ENCODE peak calls at places on chromosomes 11 and 22, in six cellular contexts. Y is mammary epithelial cell; G is CD8-positive, alpha-beta memory T cell; Z is IMR-90; W is NT2/D1; V is heart right ventricle. E is an unnamed sample.

GRCh38 chr11:101759771-101760450 is 154.9 kb upstream of the CEP126 start:
- DNase-seq in Y (no peak), G (no peak), Z (peak), W (no peak), V (no peak), E (no peak)

GRCh38 chr11:48122656-48123055 is 94.0 kb upstream of the OR4B1 start:
- DNase-seq in Y (no peak), G (no peak), Z (no peak), W (no peak), V (no peak), E (no peak)

GRCh38 chr11:33434294-33434693 is 177.1 kb downstream of the HIPK3 start:
- DNase-seq in Y (no peak), G (no peak), Z (no peak), W (no peak), V (no peak), E (no peak)

GRCh38 chr11:86737223-86737622 is 63.1 kb upstream of the PRSS23 start:
- DNase-seq in Y (no peak), G (no peak), Z (no peak), W (no peak), V (no peak), E (no peak)

GRCh38 chr11:94111660-94112059 is 17.0 kb upstream of the PANX1 start:
- DNase-seq in Y (peak), G (no peak), Z (no peak), W (no peak), V (peak), E (no peak)

GRCh38 chr22:41793871-41794270 is 6.6 kb upstream of the CCDC134 start:
- DNase-seq in Y (no peak), G (no peak), Z (no peak), W (no peak), V (no peak), E (no peak)

GRCh38 chr11:74557526-74557925 is 34.9 kb upstream of the POLD3 start:
- DNase-seq in Y (no peak), G (no peak), Z (no peak), W (no peak), V (no peak), E (no peak)

GRCh38 chr11:76810151-76810853 is 27.1 kb downstream of the TSKU start:
- DNase-seq in Y (peak), G (no peak), Z (no peak), W (no peak), V (peak), E (peak)

GRCh38 chr22:41240377-41241132 is at the start of gene CHADL:
- DNase-seq in Y (no peak), G (no peak), Z (no peak), W (no peak), V (no peak), E (peak)

GRCh38 chr11:26011474-26011873 is 320.5 kb upstream of the ANO3 start:
- DNase-seq in Y (no peak), G (no peak), Z (no peak), W (no peak), V (no peak), E (no peak)

GRCh38 chr11:64219755-64220154 is 6.2 kb downstream of the TRPT1 start:
- DNase-seq in Y (no peak), G (no peak), Z (no peak), W (no peak), V (no peak), E (no peak)

GRCh38 chr11:64218628-64219353 is 7.2 kb downstream of the TRPT1 start:
- DNase-seq in Y (no peak), G (no peak), Z (no peak), W (no peak), V (no peak), E (no peak)

GRCh38 chr11:64219354-64219684 is 6.7 kb downstream of the TRPT1 start:
- DNase-seq in Y (no peak), G (no peak), Z (no peak), W (no peak), V (no peak), E (no peak)

GRCh38 chr11:64220271-64220670 is 5.7 kb downstream of the TRPT1 start:
- DNase-seq in Y (no peak), G (no peak), Z (no peak), W (no peak), V (no peak), E (no peak)

GRCh38 chr11:64216879-64217278 is 9.1 kb downstream of the TRPT1 start:
- DNase-seq in Y (no peak), G (no peak), Z (no peak), W (no peak), V (no peak), E (no peak)
- H3K4me3 ChIP-seq in Y (no peak), G (no peak), Z (no peak), W (no peak), V (no peak), E (no peak)

DNA sequence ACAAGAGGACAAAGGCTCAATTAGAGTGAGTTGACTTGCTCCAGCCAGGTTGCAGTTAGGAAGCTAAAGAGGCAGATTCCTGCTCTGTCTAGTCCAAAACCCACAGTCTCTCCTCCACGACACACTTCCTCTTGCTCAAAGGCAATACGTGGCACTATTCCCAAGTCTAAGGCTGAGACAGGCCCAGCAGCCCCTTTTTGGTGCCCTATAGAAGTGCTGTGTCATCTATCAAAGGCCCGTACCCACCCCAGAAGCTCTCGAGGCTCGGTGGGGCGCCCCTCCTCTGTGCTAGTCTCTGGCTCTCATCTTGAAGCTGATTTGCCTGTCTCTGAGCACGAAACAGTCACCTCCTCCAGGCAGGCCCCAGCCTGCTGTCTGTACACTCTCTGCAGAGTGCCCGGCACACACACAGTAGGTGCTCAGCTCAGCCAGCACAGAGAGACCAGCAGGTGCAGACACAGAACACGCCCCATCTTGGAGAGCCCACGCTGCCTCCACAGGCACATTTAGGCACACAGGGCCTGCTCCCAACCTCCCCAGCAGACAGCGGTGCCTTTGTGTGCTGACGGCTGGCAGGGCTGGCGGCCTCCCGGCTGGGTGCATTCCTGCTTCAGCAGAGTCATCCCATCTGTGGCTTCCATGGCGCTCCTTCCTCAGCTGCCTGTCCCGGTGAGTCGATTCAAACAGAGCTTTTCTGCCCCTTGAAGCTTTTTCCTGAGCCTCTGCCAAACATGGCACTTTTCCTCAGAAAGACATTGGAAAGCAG is 52.7 kb downstream of the MYH9 start:
- DNase-seq in Y (peak), G (peak), Z (peak), W (no peak), V (no peak), E (no peak)
- H3K4me3 ChIP-seq in Y (no peak), G (peak), Z (no peak), W (no peak), V (no peak), E (no peak)

DNA sequence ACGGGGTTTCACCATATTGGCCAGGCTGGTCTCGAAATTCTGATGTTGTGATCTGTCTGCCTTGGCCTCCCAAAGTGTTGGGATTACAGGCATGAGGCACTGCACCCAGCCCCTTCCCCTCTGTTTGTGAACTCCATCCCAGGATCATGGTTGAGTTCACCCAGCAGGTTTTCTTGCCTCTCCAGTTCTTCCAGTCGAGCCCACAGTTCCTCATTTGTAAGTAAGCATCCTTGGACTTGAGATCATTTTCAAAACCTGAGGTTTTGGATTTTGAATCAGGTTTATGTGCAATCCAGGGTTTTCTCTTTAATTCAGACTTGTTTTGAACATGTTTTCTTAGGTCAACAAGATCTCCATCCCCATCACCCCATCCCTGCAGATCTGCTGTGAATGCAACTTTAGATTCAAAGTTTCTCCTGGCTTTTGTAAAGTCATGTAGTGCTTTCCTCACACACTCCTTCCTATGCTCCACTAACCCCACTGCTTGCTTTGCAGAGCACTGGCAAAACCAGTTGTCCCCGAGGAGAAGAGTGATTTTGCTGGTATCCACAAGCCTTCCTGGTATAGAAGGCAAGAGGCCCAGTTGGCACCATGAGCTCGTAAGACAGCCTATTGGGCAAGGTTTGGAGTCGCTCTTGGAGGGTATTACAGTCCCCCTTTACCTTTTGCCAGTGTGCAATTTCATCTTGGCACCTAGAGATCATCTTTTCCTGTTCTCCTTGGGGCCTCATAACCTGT is 14.7 kb upstream of the VPREB1 start:
- DNase-seq in Y (no peak), G (no peak), Z (no peak), W (no peak), V (no peak), E (no peak)
- H3K4me3 ChIP-seq in Y (no peak), G (no peak), Z (no peak), W (no peak), V (no peak), E (no peak)

GRCh38 chr11:64923944-64924909 is at the start of gene PPP2R5B:
- DNase-seq in Y (peak), G (peak), Z (peak), W (peak), V (peak), E (peak)

GRCh38 chr11:64926689-64927088 is 2.2 kb downstream of the PPP2R5B start:
- DNase-seq in Y (no peak), G (no peak), Z (no peak), W (no peak), V (no peak), E (no peak)

GRCh38 chr11:64924910-64925284 is 408 bp downstream of the PPP2R5B start:
- DNase-seq in Y (no peak), G (no peak), Z (no peak), W (no peak), V (peak), E (no peak)

GRCh38 chr11:64923151-64923661 is 1.3 kb upstream of the PPP2R5B start:
- DNase-seq in Y (no peak), G (no peak), Z (no peak), W (no peak), V (no peak), E (no peak)

DNA sequence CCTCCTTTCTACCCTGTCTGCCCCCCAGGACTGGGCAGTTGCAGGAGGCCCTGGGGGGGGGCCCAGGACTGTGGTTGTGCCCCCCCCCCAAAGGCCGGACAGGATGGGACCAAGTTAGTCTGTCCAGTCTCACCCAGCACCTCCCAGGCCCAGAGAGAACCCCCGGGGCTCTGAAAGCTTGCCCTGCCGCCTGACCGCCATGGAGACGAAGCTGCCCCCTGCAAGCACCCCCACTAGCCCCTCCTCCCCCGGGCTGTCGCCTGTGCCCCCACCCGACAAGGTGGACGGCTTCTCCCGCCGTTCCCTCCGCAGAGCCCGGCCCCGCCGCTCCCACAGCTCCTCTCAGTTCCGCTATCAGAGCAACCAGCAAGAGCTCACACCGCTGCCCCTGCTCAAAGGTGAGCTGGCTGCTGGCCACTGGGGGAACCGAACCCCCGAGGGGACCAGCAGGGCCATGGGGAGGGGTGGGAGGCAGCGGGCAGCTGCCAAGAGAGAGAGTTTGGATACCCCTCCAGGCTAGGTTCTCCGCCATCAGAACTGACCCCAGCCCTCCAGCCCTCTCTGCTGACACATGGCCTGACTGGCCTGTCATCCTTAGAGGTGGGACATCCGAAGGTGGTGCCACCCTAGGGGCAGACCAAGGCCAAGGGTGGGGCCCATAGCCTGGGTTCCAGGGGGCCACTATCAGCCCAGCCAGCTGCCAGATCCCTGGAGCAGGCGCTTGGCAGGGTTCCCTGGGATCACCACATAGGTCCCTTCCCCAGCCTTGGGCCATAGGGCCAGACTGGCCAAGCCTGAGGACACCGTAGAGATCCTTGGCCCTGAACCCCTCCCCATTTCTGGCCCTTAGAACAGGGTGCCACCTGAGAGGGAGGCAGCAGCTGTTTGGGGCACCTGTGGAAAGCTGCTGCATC is 1.3 kb downstream of the PPP2R5B start:
- DNase-seq in Y (no peak), G (no peak), Z (no peak), W (no peak), V (no peak), E (no peak)
- H3K4me3 ChIP-seq in Y (peak), G (peak), Z (peak), W (no peak), V (peak), E (peak)

GRCh38 chr11:1873048-1873812 is 18.5 kb downstream of the PRR33 start:
- DNase-seq in Y (peak), G (peak), Z (peak), W (no peak), V (no peak), E (no peak)

GRCh38 chr11:1870326-1870696 is 17.4 kb downstream of the LSP1 start:
- DNase-seq in Y (no peak), G (no peak), Z (no peak), W (no peak), V (no peak), E (no peak)

GRCh38 chr11:1870721-1871466 is 18.0 kb downstream of the LSP1 start:
- DNase-seq in Y (no peak), G (peak), Z (no peak), W (no peak), V (no peak), E (no peak)

GRCh38 chr11:1872267-1872985 is 19.3 kb downstream of the PRR33 start:
- DNase-seq in Y (no peak), G (peak), Z (no peak), W (no peak), V (no peak), E (no peak)

DNA sequence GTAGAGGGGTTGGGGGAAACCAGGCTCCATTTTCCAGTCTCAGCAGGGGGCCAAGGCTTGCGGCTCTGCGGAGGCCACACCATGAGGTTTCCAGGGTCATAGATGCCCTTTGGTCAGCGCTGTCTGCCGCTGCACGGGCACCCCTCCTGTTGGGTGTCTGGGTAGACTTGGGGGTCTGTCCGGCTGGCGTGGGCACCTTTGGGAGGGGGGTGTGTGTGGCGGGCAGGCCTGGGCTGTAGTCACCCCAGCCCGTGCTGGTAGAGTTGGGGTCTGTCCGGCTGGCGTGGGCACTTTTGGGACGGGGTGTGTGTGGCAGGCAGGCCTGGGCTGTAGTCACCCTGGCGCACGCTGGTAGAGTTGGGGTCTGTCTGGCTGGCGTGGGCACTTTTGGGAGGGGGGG is 18.6 kb downstream of the LSP1 start:
- DNase-seq in Y (no peak), G (peak), Z (no peak), W (no peak), V (no peak), E (no peak)
- H3K4me3 ChIP-seq in Y (no peak), G (no peak), Z (no peak), W (no peak), V (peak), E (peak)

DNA sequence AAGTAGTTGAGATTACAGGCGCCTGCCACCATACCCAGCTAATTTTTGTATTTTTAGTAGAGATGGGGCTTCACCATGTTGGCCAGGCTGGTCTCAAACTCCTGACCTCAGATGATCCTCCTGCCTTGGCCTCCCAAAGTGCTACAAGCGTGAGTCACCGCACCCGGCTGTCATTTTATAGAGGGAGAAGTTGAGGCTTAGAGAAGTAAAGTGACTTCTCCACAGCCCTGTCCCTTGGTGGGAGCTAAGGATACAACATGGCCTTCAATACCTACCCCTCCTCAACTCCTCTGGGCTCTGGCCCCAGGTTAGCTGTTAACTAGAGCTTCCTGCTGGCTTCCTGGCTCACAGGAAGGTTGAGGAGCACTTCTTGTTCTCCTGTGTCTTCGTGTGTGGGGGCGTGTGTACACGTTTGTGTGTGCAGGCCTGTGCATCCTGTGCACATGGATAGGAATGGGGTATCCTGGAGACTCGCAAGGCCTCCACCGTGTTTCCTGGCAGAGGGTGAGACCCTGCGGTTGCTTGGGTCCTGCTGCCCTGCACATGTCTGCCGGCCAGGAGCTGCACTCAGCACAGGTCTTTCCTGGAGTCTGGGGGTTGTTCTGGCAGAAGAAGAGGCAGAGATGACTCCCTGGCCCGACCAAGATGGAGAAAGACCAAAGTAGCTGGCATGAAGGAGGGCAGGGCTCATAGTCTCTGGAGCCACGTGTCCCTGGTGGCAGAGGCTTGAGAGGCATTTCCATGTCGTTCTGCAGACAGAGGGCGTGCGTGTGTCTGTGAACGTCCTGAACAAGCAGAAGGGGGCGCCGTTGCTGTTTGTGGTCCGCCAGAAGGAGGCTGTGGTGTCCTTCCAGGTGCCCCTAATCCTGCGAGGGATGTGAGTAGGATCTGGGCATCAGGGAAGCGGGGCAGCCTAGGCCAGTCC is 2.4 kb downstream of the SIDT2 start:
- DNase-seq in Y (peak), G (peak), Z (peak), W (peak), V (peak), E (peak)
- H3K4me3 ChIP-seq in Y (no peak), G (no peak), Z (no peak), W (no peak), V (peak), E (peak)

GRCh38 chr11:42521994-42522393 is 789.8 kb upstream of the API5 start:
- DNase-seq in Y (peak), G (no peak), Z (no peak), W (peak), V (no peak), E (no peak)
- H3K4me3 ChIP-seq in Y (no peak), G (no peak), Z (no peak), W (no peak), V (no peak), E (no peak)

E was measured in breast epithelium.